ENCODE peak calls at places on chromosomes 11 and 22, in seven cellular contexts. One of them, this sample, is unnamed.
A peak's percentile ranks its signal among the peaks of the same experiment; 100 is the strongest.

GRCh38 chr11:8327761-8328192 is 64.1 kb upstream of the LMO1 start:
- DNase-seq in A549: no peak
- DNase-seq in IMR-90: no peak
- DNase-seq in left ventricle myocardium inferior: no peak
- DNase-seq in ovary: no peak
- DNase-seq in stomach: no peak
- DNase-seq in Caco-2: no peak
- DNase-seq in this sample: no peak

GRCh38 chr11:44621140-44621681 is 55.7 kb downstream of the CD82 start:
- DNase-seq in ovary: peak; percentile 61
- DNase-seq in stomach: peak; percentile 70
- DNase-seq in IMR-90: peak; percentile 41
- DNase-seq in Caco-2: peak; percentile 89
- DNase-seq in left ventricle myocardium inferior: peak; percentile 80
- DNase-seq in A549: peak; percentile 82
- DNase-seq in this sample: peak; percentile 87

GRCh38 chr11:41031571-41032060 is 427.8 kb downstream of the LRRC4C start:
- DNase-seq in ovary: no peak
- DNase-seq in IMR-90: no peak
- DNase-seq in stomach: no peak
- DNase-seq in left ventricle myocardium inferior: no peak
- DNase-seq in A549: no peak
- DNase-seq in Caco-2: no peak
- DNase-seq in this sample: no peak

GRCh38 chr11:14378171-14378570 is 19.2 kb upstream of the RRAS2 start:
- DNase-seq in ovary: no peak
- DNase-seq in IMR-90: no peak
- DNase-seq in Caco-2: no peak
- DNase-seq in left ventricle myocardium inferior: no peak
- DNase-seq in stomach: no peak
- DNase-seq in A549: no peak
- DNase-seq in this sample: no peak

GRCh38 chr11:16001899-16002426 is 354.4 kb downstream of the SOX6 start:
- DNase-seq in ovary: no peak
- DNase-seq in stomach: peak; percentile 43
- DNase-seq in left ventricle myocardium inferior: no peak
- DNase-seq in A549: peak; percentile 4
- DNase-seq in IMR-90: peak; percentile 95
- DNase-seq in Caco-2: peak; percentile 71
- DNase-seq in this sample: no peak

GRCh38 chr11:88555829-88556202 is 218.3 kb upstream of the CTSC start:
- DNase-seq in Caco-2: no peak
- DNase-seq in stomach: no peak
- DNase-seq in left ventricle myocardium inferior: no peak
- DNase-seq in ovary: no peak
- DNase-seq in A549: no peak
- DNase-seq in IMR-90: peak; percentile 36
- DNase-seq in this sample: no peak

GRCh38 chr22:19991395-19991644 is 25.3 kb downstream of the ARVCF start:
- DNase-seq in left ventricle myocardium inferior: no peak
- DNase-seq in stomach: no peak
- DNase-seq in A549: no peak
- DNase-seq in IMR-90: no peak
- DNase-seq in Caco-2: no peak
- DNase-seq in ovary: no peak
- DNase-seq in this sample: no peak

GRCh38 chr22:44898236-44898635 is 111.6 kb downstream of the PHF21B start:
- DNase-seq in A549: no peak
- DNase-seq in ovary: no peak
- DNase-seq in IMR-90: no peak
- DNase-seq in Caco-2: no peak
- DNase-seq in left ventricle myocardium inferior: no peak
- DNase-seq in stomach: peak; percentile 15
- DNase-seq in this sample: no peak

GRCh38 chr11:33920838-33921613 is 29.1 kb upstream of the LMO2 start:
- DNase-seq in stomach: no peak
- DNase-seq in Caco-2: no peak
- DNase-seq in left ventricle myocardium inferior: no peak
- DNase-seq in IMR-90: no peak
- DNase-seq in A549: no peak
- DNase-seq in ovary: no peak
- DNase-seq in this sample: no peak

GRCh38 chr11:114258696-114259095 is 37.5 kb upstream of the NNMT start:
- DNase-seq in IMR-90: no peak
- DNase-seq in A549: no peak
- DNase-seq in Caco-2: no peak
- DNase-seq in left ventricle myocardium inferior: no peak
- DNase-seq in stomach: no peak
- DNase-seq in ovary: no peak
- DNase-seq in this sample: no peak

GRCh38 chr22:36734171-36735058 is 30.9 kb upstream of the CACNG2 start:
- DNase-seq in left ventricle myocardium inferior: no peak
- DNase-seq in Caco-2: no peak
- DNase-seq in stomach: peak; percentile 21
- DNase-seq in A549: no peak
- DNase-seq in IMR-90: peak; percentile 51
- DNase-seq in ovary: no peak
- DNase-seq in this sample: no peak

GRCh38 chr11:109734602-109735001 is 312.6 kb downstream of the C11orf87 start:
- DNase-seq in left ventricle myocardium inferior: no peak
- DNase-seq in ovary: no peak
- DNase-seq in A549: no peak
- DNase-seq in stomach: no peak
- DNase-seq in Caco-2: no peak
- DNase-seq in IMR-90: peak; percentile 10
- DNase-seq in this sample: no peak

GRCh38 chr11:74449369-74449931 is 17.9 kb downstream of the KCNE3 start:
- DNase-seq in IMR-90: peak; percentile 81
- DNase-seq in left ventricle myocardium inferior: no peak
- DNase-seq in ovary: no peak
- DNase-seq in stomach: peak; percentile 29
- DNase-seq in Caco-2: peak; percentile 81
- DNase-seq in A549: peak; percentile 68
- DNase-seq in this sample: no peak

GRCh38 chr22:22703715-22704114 is 59.3 kb downstream of the GGTLC2 start:
- DNase-seq in IMR-90: no peak
- DNase-seq in A549: peak; percentile 18
- DNase-seq in left ventricle myocardium inferior: no peak
- DNase-seq in Caco-2: no peak
- DNase-seq in ovary: no peak
- DNase-seq in stomach: no peak
- DNase-seq in this sample: peak; percentile 30

GRCh38 chr11:47186937-47187681 is 875 bp upstream of the PACSIN3 start:
- DNase-seq in Caco-2: peak; percentile 78
- DNase-seq in stomach: peak; percentile 59
- DNase-seq in ovary: peak; percentile 62
- DNase-seq in A549: no peak
- DNase-seq in left ventricle myocardium inferior: peak; percentile 78
- DNase-seq in IMR-90: peak; percentile 54
- DNase-seq in this sample: peak; percentile 69

GRCh38 chr11:82980292-82980691 is 78.8 kb downstream of the DDIAS start:
- DNase-seq in stomach: no peak
- DNase-seq in left ventricle myocardium inferior: no peak
- DNase-seq in IMR-90: peak; percentile 84
- DNase-seq in Caco-2: no peak
- DNase-seq in ovary: no peak
- DNase-seq in A549: peak; percentile 17
- DNase-seq in this sample: no peak

GRCh38 chr11:12377106-12377823 is at the start of gene PARVA:
- DNase-seq in left ventricle myocardium inferior: peak; percentile 76
- DNase-seq in stomach: peak; percentile 72
- DNase-seq in IMR-90: peak; percentile 81
- DNase-seq in ovary: peak; percentile 71
- DNase-seq in Caco-2: peak; percentile 85
- DNase-seq in A549: peak; percentile 25
- DNase-seq in this sample: peak; percentile 76

GRCh38 chr22:30178180-30179126 is 68.1 kb downstream of the LIF start:
- DNase-seq in Caco-2: no peak
- DNase-seq in left ventricle myocardium inferior: no peak
- DNase-seq in ovary: no peak
- DNase-seq in IMR-90: no peak
- DNase-seq in stomach: no peak
- DNase-seq in A549: no peak
- DNase-seq in this sample: no peak

GRCh38 chr11:20363149-20363499 is 390 bp upstream of the HTATIP2 start:
- DNase-seq in IMR-90: no peak
- DNase-seq in A549: no peak
- DNase-seq in left ventricle myocardium inferior: no peak
- DNase-seq in Caco-2: no peak
- DNase-seq in ovary: no peak
- DNase-seq in stomach: no peak
- DNase-seq in this sample: no peak

GRCh38 chr11:113389288-113389687 is 1.7 kb downstream of the ANKK1 start:
- DNase-seq in stomach: no peak
- DNase-seq in IMR-90: no peak
- DNase-seq in A549: no peak
- DNase-seq in left ventricle myocardium inferior: no peak
- DNase-seq in Caco-2: no peak
- DNase-seq in ovary: no peak
- DNase-seq in this sample: no peak

GRCh38 chr11:86066606-86067229 is 2.2 kb downstream of the PICALM start:
- DNase-seq in IMR-90: no peak
- DNase-seq in stomach: no peak
- DNase-seq in ovary: no peak
- DNase-seq in left ventricle myocardium inferior: no peak
- DNase-seq in A549: no peak
- DNase-seq in Caco-2: no peak
- DNase-seq in this sample: no peak

GRCh38 chr11:43988040-43988793 is 45.8 kb downstream of the C11orf96 start:
- DNase-seq in ovary: no peak
- DNase-seq in stomach: no peak
- DNase-seq in left ventricle myocardium inferior: no peak
- DNase-seq in Caco-2: no peak
- DNase-seq in IMR-90: peak; percentile 59
- DNase-seq in A549: no peak
- DNase-seq in this sample: no peak

GRCh38 chr22:50119768-50120251 is 30.0 kb downstream of the MOV10L1 start:
- DNase-seq in left ventricle myocardium inferior: no peak
- DNase-seq in IMR-90: peak; percentile 28
- DNase-seq in A549: no peak
- DNase-seq in stomach: no peak
- DNase-seq in ovary: peak; percentile 52
- DNase-seq in Caco-2: no peak
- DNase-seq in this sample: no peak

GRCh38 chr22:50119169-50119767 is 29.5 kb downstream of the MOV10L1 start:
- DNase-seq in IMR-90: no peak
- DNase-seq in stomach: no peak
- DNase-seq in ovary: no peak
- DNase-seq in Caco-2: no peak
- DNase-seq in A549: no peak
- DNase-seq in left ventricle myocardium inferior: no peak
- DNase-seq in this sample: no peak

GRCh38 chr22:50118129-50118528 is 28.3 kb downstream of the MOV10L1 start:
- DNase-seq in ovary: no peak
- DNase-seq in A549: no peak
- DNase-seq in Caco-2: no peak
- DNase-seq in left ventricle myocardium inferior: no peak
- DNase-seq in IMR-90: peak; percentile 21
- DNase-seq in stomach: no peak
- DNase-seq in this sample: no peak

GRCh38 chr22:50117168-50117762 is 27.5 kb downstream of the MOV10L1 start:
- DNase-seq in IMR-90: no peak
- DNase-seq in Caco-2: no peak
- DNase-seq in left ventricle myocardium inferior: no peak
- DNase-seq in ovary: no peak
- DNase-seq in stomach: no peak
- DNase-seq in A549: no peak
- DNase-seq in this sample: no peak

GRCh38 chr22:50118557-50119168 is 28.9 kb downstream of the MOV10L1 start:
- DNase-seq in ovary: peak; percentile 90
- DNase-seq in IMR-90: peak; percentile 100
- DNase-seq in A549: peak; percentile 15
- DNase-seq in Caco-2: peak; percentile 82
- DNase-seq in left ventricle myocardium inferior: no peak
- DNase-seq in stomach: no peak
- DNase-seq in this sample: no peak
- H3K4me1 ChIP-seq in ovary: peaks cover 12% of the 10 kb centered on the region
- H3K4me1 ChIP-seq in IMR-90: peaks cover 22% of the 10 kb centered on the region
- H3K4me1 ChIP-seq in A549: peaks cover 18% of the 10 kb centered on the region
- H3K4me1 ChIP-seq in Caco-2: peaks cover 31% of the 10 kb centered on the region
- H3K4me1 ChIP-seq in left ventricle myocardium inferior: no peaks in the 10 kb centered on the region
- H3K4me1 ChIP-seq in stomach: no peaks in the 10 kb centered on the region
- H3K4me1 ChIP-seq in this sample: no peaks in the 10 kb centered on the region

GRCh38 chr11:9529333-9529648 is 44.2 kb upstream of the WEE1 start:
- DNase-seq in ovary: no peak
- DNase-seq in A549: no peak
- DNase-seq in stomach: peak; percentile 61
- DNase-seq in left ventricle myocardium inferior: peak; percentile 26
- DNase-seq in Caco-2: no peak
- DNase-seq in IMR-90: no peak
- DNase-seq in this sample: peak; percentile 58

GRCh38 chr11:9530020-9530628 is 43.3 kb upstream of the WEE1 start:
- DNase-seq in left ventricle myocardium inferior: no peak
- DNase-seq in ovary: no peak
- DNase-seq in A549: no peak
- DNase-seq in IMR-90: no peak
- DNase-seq in Caco-2: peak; percentile 65
- DNase-seq in stomach: no peak
- DNase-seq in this sample: no peak

GRCh38 chr11:9533053-9533452 is 40.4 kb upstream of the WEE1 start:
- DNase-seq in Caco-2: no peak
- DNase-seq in left ventricle myocardium inferior: no peak
- DNase-seq in IMR-90: no peak
- DNase-seq in ovary: no peak
- DNase-seq in A549: no peak
- DNase-seq in stomach: no peak
- DNase-seq in this sample: no peak

GRCh38 chr11:9528573-9529332 is 44.7 kb upstream of the WEE1 start:
- DNase-seq in A549: no peak
- DNase-seq in stomach: no peak
- DNase-seq in IMR-90: no peak
- DNase-seq in Caco-2: no peak
- DNase-seq in ovary: no peak
- DNase-seq in left ventricle myocardium inferior: no peak
- DNase-seq in this sample: no peak

GRCh38 chr11:9530901-9531625 is 42.4 kb upstream of the WEE1 start:
- DNase-seq in IMR-90: no peak
- DNase-seq in stomach: no peak
- DNase-seq in ovary: no peak
- DNase-seq in left ventricle myocardium inferior: no peak
- DNase-seq in A549: no peak
- DNase-seq in Caco-2: no peak
- DNase-seq in this sample: no peak
- TF ChIP-seq CTCF in IMR-90: no peak
- TF ChIP-seq CTCF in stomach: no peak
- TF ChIP-seq CTCF in ovary: no peak
- TF ChIP-seq CTCF in left ventricle myocardium inferior: no peak
- TF ChIP-seq CTCF in A549: no peak
- TF ChIP-seq CTCF in Caco-2: no peak
- TF ChIP-seq CTCF in this sample: no peak

GRCh38 chr11:31106326-31106725 is 263.2 kb downstream of the DCDC1 start:
- DNase-seq in Caco-2: no peak
- DNase-seq in IMR-90: no peak
- DNase-seq in ovary: no peak
- DNase-seq in stomach: no peak
- DNase-seq in A549: no peak
- DNase-seq in left ventricle myocardium inferior: no peak
- DNase-seq in this sample: no peak
- H3K4me1 ChIP-seq in Caco-2: no peaks in the 10 kb centered on the region
- H3K4me1 ChIP-seq in IMR-90: no peaks in the 10 kb centered on the region
- H3K4me1 ChIP-seq in ovary: no peaks in the 10 kb centered on the region
- H3K4me1 ChIP-seq in stomach: peaks cover 5% of the 10 kb centered on the region
- H3K4me1 ChIP-seq in A549: no peaks in the 10 kb centered on the region
- H3K4me1 ChIP-seq in left ventricle myocardium inferior: no peaks in the 10 kb centered on the region
- H3K4me1 ChIP-seq in this sample: peaks cover 11% of the 10 kb centered on the region

GRCh38 chr11:35030716-35031213 is 108.2 kb upstream of the CD44 start:
- DNase-seq in A549: peak; percentile 77
- DNase-seq in left ventricle myocardium inferior: peak; percentile 35
- DNase-seq in IMR-90: peak; percentile 98
- DNase-seq in ovary: no peak
- DNase-seq in stomach: no peak
- DNase-seq in Caco-2: no peak
- DNase-seq in this sample: no peak
- TF ChIP-seq CTCF in A549: no peak
- TF ChIP-seq CTCF in left ventricle myocardium inferior: no peak
- TF ChIP-seq CTCF in IMR-90: no peak
- TF ChIP-seq CTCF in ovary: no peak
- TF ChIP-seq CTCF in stomach: no peak
- TF ChIP-seq CTCF in Caco-2: no peak
- TF ChIP-seq CTCF in this sample: no peak

This sample was measured in pancreas.